ENCODE peak calls at places on chromosomes 2 and 18, in four cellular contexts. Z, E, C and U are unnamed samples.

GRCh38 chr2:85537600-85538506 is 1.1 kb upstream of the MAT2A start:
- DNase-seq in Z (peak), E (peak), C (no peak), U (peak)

GRCh38 chr2:144374163-144374661 is 145.7 kb downstream of the ZEB2 start:
- DNase-seq in Z (no peak), E (peak), C (no peak), U (no peak)

GRCh38 chr2:68537872-68538271 is 70.5 kb downstream of the APLF start:
- DNase-seq in Z (no peak), E (no peak), C (no peak), U (no peak)

GRCh38 chr18:48412339-48412929 is 3.3 kb upstream of the ZBTB7C start:
- DNase-seq in Z (peak), E (no peak), C (no peak), U (no peak)

GRCh38 chr2:9232886-9233285 is 26.3 kb downstream of the ASAP2 start:
- DNase-seq in Z (no peak), E (peak), C (no peak), U (no peak)

GRCh38 chr2:150482111-150482510 is 5.4 kb downstream of the RND3 start:
- DNase-seq in Z (no peak), E (no peak), C (no peak), U (no peak)

GRCh38 chr2:219540784-219541504 is 2.7 kb downstream of the CHPF start:
- DNase-seq in Z (no peak), E (no peak), C (no peak), U (no peak)

GRCh38 chr2:211144078-211144477 is 587.7 kb downstream of the CPS1 start:
- DNase-seq in Z (no peak), E (peak), C (no peak), U (no peak)

GRCh38 chr2:14960686-14961324 is 328.3 kb downstream of the LRATD1 start:
- DNase-seq in Z (no peak), E (peak), C (no peak), U (no peak)

GRCh38 chr2:101961287-101962242 is 30.2 kb upstream of the IL1R2 start:
- DNase-seq in Z (no peak), E (peak), C (no peak), U (no peak)

GRCh38 chr2:52390651-52391050 is 1358.7 kb upstream of the NRXN1 start:
- DNase-seq in Z (no peak), E (peak), C (no peak), U (no peak)

GRCh38 chr18:75478996-75479870 is 51.7 kb upstream of the SMIM21 start:
- DNase-seq in Z (peak), E (peak), C (no peak), U (no peak)

GRCh38 chr18:76932026-76932819 is 109.9 kb downstream of the ZNF236 start:
- DNase-seq in Z (no peak), E (peak), C (no peak), U (no peak)

GRCh38 chr18:7234061-7234460 is 3.2 kb downstream of the LRRC30 start:
- DNase-seq in Z (no peak), E (no peak), C (no peak), U (no peak)

GRCh38 chr2:46845542-46846453 is 69.8 kb downstream of the MCFD2 start:
- DNase-seq in Z (no peak), E (no peak), C (no peak), U (no peak)

GRCh38 chr2:233430091-233430490 is 75.8 kb downstream of the DGKD start:
- DNase-seq in Z (no peak), E (peak), C (no peak), U (no peak)

GRCh38 chr2:227153766-227154486 is 10.1 kb downstream of the COL4A4 start:
- DNase-seq in Z (no peak), E (no peak), C (no peak), U (no peak)

GRCh38 chr2:236574424-236575145 is 5.0 kb downstream of the ACKR3 start:
- DNase-seq in Z (no peak), E (no peak), C (no peak), U (no peak)

GRCh38 chr2:122020377-122020776 is 264.9 kb downstream of the TSN start:
- DNase-seq in Z (no peak), E (no peak), C (no peak), U (no peak)

GRCh38 chr2:156918410-156918809 is 339.1 kb upstream of the GALNT5 start:
- DNase-seq in Z (no peak), E (peak), C (no peak), U (no peak)

GRCh38 chr2:30447149-30448045 is at the start of gene LCLAT1:
- DNase-seq in Z (peak), E (peak), C (peak), U (peak)

GRCh38 chr18:46660955-46661749 is 4.1 kb upstream of the LOXHD1 start:
- DNase-seq in Z (no peak), E (peak), C (no peak), U (no peak)

GRCh38 chr2:167345559-167345958 is 457.3 kb downstream of the XIRP2 start:
- DNase-seq in Z (no peak), E (no peak), C (no peak), U (no peak)

GRCh38 chr2:231648579-231649174 is 56.0 kb downstream of the TEX44 start:
- DNase-seq in Z (peak), E (peak), C (peak), U (peak)

GRCh38 chr2:205543937-205544702 is 138.2 kb upstream of the NRP2 start:
- DNase-seq in Z (no peak), E (no peak), C (no peak), U (no peak)

GRCh38 chr2:200159829-200160781 is 146.4 kb upstream of the SPATS2L start:
- DNase-seq in Z (no peak), E (peak), C (no peak), U (no peak)

GRCh38 chr2:190646780-190647626 is 1.9 kb upstream of the NAB1 start:
- DNase-seq in Z (no peak), E (peak), C (no peak), U (no peak)

GRCh38 chr2:207632575-207633492 is 7.6 kb upstream of the METTL21A start:
- DNase-seq in Z (peak), E (peak), C (no peak), U (no peak)

GRCh38 chr2:219987830-219988229 is 360.4 kb downstream of the SLC4A3 start:
- DNase-seq in Z (peak), E (peak), C (no peak), U (no peak)

GRCh38 chr2:128325665-128326181 is 7.1 kb upstream of the HS6ST1 start:
- DNase-seq in Z (no peak), E (no peak), C (peak), U (no peak)

GRCh38 chr2:218645126-218645525 is 14.3 kb downstream of the ZNF142 start:
- DNase-seq in Z (no peak), E (peak), C (no peak), U (no peak)

GRCh38 chr2:105390454-105390853 is 8.4 kb downstream of the FHL2 start:
- DNase-seq in Z (no peak), E (no peak), C (no peak), U (no peak)

GRCh38 chr18:48825101-48825745 is 125.5 kb downstream of the SMAD7 start:
- DNase-seq in Z (no peak), E (peak), C (no peak), U (no peak)

GRCh38 chr2:10814571-10815331 is 2.2 kb upstream of the PDIA6 start:
- DNase-seq in Z (no peak), E (no peak), C (no peak), U (no peak)
- TF ChIP-seq CTCF in Z (no peak), E (no peak), C (no peak), U (no peak)

GRCh38 chr18:62183578-62184195 is 3.2 kb downstream of the PIGN start:
- DNase-seq in Z (peak), E (peak), C (no peak), U (peak)

GRCh38 chr18:62186656-62187542 is at the start of the genes PIGN and RELCH:
- DNase-seq in Z (peak), E (peak), C (peak), U (peak)

GRCh38 chr18:62182220-62182619 is 4.6 kb downstream of the PIGN start:
- DNase-seq in Z (no peak), E (no peak), C (no peak), U (no peak)

GRCh38 chr18:62189208-62189607 is 2.2 kb downstream of the RELCH start:
- DNase-seq in Z (no peak), E (no peak), C (no peak), U (no peak)

DNA sequence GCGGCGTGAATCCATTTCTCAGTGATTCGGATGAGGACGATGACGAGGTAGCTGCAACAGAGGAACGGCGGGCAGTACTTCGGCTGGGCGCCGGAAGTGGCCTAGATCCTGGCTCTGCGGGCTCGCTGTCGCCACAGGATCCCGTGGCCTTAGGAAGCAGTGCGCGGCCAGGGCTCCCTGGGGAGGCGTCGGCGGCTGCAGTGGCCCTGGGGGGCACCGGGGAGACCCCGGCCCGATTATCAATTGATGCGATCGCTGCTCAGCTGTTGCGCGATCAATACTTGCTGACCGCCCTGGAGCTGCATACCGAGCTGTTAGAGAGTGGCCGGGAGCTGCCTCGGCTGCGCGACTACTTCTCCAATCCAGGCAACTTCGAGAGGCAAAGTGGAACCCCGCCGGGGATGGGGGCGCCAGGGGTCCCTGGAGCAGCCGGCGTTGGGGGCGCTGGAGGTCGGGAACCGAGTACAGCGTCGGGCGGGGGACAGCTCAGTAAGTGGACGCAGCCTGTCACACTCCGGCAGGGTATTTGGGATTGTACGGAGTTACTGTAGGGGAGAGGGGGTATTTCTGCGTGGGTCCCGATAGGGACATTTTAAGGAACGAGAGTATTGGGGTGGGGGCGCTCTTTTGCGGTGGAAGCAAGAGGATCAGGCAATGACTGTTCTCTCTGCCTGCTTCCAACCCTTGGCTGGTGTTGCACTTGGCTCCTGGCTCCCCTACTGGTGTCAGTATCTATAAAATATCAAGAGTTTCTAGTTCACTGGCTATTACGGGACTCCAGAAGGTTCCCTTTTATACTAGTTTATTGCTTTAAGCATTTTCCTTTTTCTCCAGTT is 706 bp downstream of the RELCH start:
- DNase-seq in Z (no peak), E (peak), C (peak), U (peak)
- TF ChIP-seq CTCF in Z (no peak), E (no peak), C (peak), U (no peak)

DNA sequence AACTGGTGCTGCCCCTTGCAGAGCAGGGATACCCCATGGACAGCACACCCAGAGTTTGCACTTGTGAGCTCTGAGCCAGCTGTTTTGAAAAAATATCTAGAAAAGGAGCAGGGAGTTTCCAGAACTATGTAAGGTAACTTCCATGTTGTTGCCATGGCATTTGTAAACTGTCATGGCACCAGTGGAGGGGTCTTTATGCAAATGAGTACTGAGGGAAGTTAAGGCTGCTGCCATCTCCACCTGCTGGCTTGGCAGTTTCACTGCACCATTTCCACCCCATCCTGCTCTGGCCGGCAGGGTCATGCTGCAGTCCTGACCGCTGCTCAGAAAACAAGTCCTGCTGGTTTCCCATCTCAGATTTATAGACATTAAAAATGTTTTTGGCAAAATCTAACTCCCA is 52.3 kb upstream of the SNTG2 start:
- DNase-seq in Z (no peak), E (no peak), C (no peak), U (no peak)
- TF ChIP-seq CTCF in Z (no peak), E (no peak), C (no peak), U (no peak)

GRCh38 chr2:100834221-100834620 is 14.3 kb downstream of the NPAS2 start:
- DNase-seq in Z (no peak), E (no peak), C (no peak), U (no peak)

GRCh38 chr2:100831158-100831715 is 11.3 kb downstream of the NPAS2 start:
- DNase-seq in Z (no peak), E (peak), C (no peak), U (no peak)

GRCh38 chr2:100832885-100833284 is 12.9 kb downstream of the NPAS2 start:
- DNase-seq in Z (no peak), E (peak), C (no peak), U (no peak)

GRCh38 chr2:100833330-100833729 is 13.4 kb downstream of the NPAS2 start:
- DNase-seq in Z (no peak), E (no peak), C (no peak), U (no peak)

DNA sequence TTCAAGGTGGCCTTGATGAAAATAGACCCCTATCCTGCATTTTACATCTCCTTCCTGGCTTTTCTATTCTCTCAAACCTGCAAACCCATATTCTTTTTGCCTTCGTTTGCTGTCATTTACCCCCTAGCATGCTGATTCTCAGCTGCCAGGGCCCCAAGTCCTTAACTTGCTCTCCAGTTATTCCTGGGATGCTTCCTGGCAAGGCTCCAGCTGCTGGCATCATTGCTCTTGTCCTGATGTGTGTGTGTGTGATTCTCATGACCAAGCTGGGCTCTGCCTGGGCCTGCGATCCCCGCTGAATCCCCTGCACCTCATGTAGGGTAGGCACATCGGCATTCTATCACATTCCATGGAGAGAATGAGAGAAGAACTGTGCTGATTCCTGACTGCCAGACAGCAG is 11.9 kb downstream of the NPAS2 start:
- DNase-seq in Z (no peak), E (no peak), C (no peak), U (no peak)
- TF ChIP-seq CTCF in Z (no peak), E (no peak), C (no peak), U (no peak)

DNA sequence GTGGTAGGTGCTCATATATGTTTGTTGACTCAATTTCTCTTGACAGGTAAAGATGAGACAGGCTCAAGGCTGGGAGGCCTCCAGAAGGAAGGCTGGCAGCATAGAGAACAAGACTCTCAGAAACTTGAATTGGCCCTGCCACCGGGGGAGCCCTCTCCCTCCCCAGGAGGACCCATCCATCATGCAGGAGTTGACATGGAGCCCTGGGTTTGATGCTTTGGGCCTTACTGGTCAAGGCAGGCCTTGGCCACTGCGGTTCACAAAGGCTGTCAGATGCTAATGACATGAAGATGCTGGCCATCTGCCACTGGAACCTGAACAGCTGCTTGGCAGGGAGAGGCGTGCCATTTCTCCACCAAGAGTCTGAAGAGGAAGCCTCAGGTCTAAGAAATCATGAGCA is 193.6 kb downstream of the MTCL1 start:
- DNase-seq in Z (no peak), E (peak), C (no peak), U (no peak)
- TF ChIP-seq CTCF in Z (no peak), E (no peak), C (no peak), U (no peak)

GRCh38 chr2:136168605-136169210 is 50.8 kb upstream of the CXCR4 start:
- DNase-seq in Z (no peak), E (no peak), C (no peak), U (no peak)

GRCh38 chr2:136173126-136173525 is 55.2 kb upstream of the CXCR4 start:
- DNase-seq in Z (no peak), E (no peak), C (no peak), U (no peak)

GRCh38 chr2:136167721-136168470 is 49.9 kb upstream of the CXCR4 start:
- DNase-seq in Z (no peak), E (no peak), C (no peak), U (no peak)

GRCh38 chr2:136175466-136175865 is 57.5 kb upstream of the CXCR4 start:
- DNase-seq in Z (no peak), E (no peak), C (no peak), U (no peak)

DNA sequence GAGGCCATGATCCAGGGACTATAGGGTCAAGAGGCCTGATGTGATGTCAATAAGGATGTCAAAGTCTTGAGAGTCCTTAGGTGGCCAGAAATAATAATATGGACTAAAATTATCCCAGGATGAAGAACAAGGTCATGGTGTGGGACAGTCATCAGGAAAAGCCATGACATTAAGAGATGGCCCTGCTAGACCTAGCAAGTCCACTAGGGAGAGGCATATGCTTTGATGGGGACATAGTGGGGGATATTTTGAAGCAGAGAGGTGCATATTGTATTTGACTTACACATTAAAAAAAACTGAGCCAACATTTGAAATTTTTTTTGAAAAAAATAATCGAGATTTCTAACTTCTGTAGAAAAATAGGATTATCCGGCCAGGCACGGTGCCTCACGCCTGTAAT is 53.3 kb upstream of the CXCR4 start:
- DNase-seq in Z (no peak), E (no peak), C (no peak), U (no peak)
- TF ChIP-seq CTCF in Z (no peak), E (no peak), C (no peak), U (no peak)

DNA sequence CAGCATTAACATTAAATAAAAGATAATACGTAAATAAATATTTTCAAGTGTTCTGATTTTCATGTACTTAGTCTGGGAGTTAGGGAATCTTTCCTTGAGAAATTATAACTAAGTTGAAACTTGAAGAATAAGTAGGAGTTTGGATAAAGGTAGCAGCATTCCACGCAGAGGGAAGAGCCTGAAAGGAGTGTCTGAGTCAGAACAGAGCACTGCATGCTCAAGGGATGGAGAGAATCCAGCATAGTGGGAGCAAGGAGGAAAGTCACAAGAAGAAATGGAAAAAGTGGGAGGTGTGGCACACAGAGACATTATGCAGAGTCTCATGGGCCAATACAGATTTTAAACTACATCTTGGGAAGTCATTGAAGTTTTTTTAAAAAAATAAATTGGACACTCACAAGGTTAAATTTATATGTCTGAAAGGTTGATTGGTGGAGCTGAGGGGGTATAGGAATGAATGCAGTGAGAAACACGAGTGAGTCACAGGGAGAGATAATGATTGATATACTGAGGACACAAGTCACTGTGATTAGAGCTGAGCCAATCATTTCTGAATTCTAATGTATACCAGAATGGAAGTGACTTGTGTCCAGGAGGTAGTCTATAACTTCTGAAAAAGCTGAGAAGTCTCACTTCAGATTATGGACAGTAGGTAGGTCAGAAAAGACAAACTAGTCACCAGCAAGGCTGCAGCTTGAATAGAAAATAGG is 66.9 kb downstream of the ICOS start:
- DNase-seq in Z (no peak), E (no peak), C (no peak), U (no peak)
- TF ChIP-seq CTCF in Z (no peak), E (no peak), C (no peak), U (no peak)

GRCh38 chr18:58048243-58048642 is 4.2 kb downstream of the NEDD4L start:
- DNase-seq in Z (no peak), E (no peak), C (no peak), U (no peak)

GRCh38 chr18:58047556-58047882 is 3.5 kb downstream of the NEDD4L start:
- DNase-seq in Z (no peak), E (no peak), C (no peak), U (no peak)

GRCh38 chr18:58051765-58052460 is 7.9 kb downstream of the NEDD4L start:
- DNase-seq in Z (peak), E (peak), C (no peak), U (no peak)

GRCh38 chr18:58046794-58047555 is 2.9 kb downstream of the NEDD4L start:
- DNase-seq in Z (no peak), E (no peak), C (no peak), U (no peak)

GRCh38 chr18:58049000-58049688 is 5.1 kb downstream of the NEDD4L start:
- DNase-seq in Z (no peak), E (no peak), C (no peak), U (no peak)
- TF ChIP-seq CTCF in Z (no peak), E (no peak), C (no peak), U (no peak)